ENCODE peak calls at places on chromosomes 13 and 19, in eight cellular contexts. N is CD8-positive, alpha-beta T cell; C is tibial nerve; H is hepatocyte; E is GM23338; M is brain microvascular endothelial cell; R is AG04450; K is stomach. V is an unnamed sample.

GRCh38 chr19:10329555-10329954 is 3.8 kb downstream of the RAVER1 start:
- DNase-seq in N (no peak), C (no peak), H (no peak), E (no peak), M (no peak), R (no peak), K (no peak), V (no peak)

GRCh38 chr13:41782086-41782485 is 178.8 kb downstream of the VWA8 start:
- DNase-seq in N (no peak), C (no peak), H (no peak), E (peak; percentile 24), M (no peak), R (no peak), K (no peak), V (no peak)

GRCh38 chr19:33226550-33227241 is 1.0 kb upstream of the SLC7A10 start:
- DNase-seq in N (no peak), C (no peak), H (peak; percentile 83), E (peak; percentile 96), M (no peak), R (no peak), K (peak; percentile 42), V (no peak)

GRCh38 chr19:11435833-11436313 is 438 bp downstream of the PRKCSH start:
- DNase-seq in N (no peak), C (no peak), H (peak; percentile 59), E (peak; percentile 53), M (no peak), R (peak; percentile 7), K (no peak), V (peak; percentile 34)

GRCh38 chr13:100440756-100441421 is 147.7 kb downstream of the GGACT start:
- DNase-seq in N (no peak), C (no peak), H (no peak), E (no peak), M (no peak), R (peak; percentile 21), K (no peak), V (no peak)

GRCh38 chr19:55249841-55250240 is 9.0 kb downstream of the PPP6R1 start:
- DNase-seq in N (no peak), C (no peak), H (no peak), E (no peak), M (no peak), R (no peak), K (no peak), V (no peak)

GRCh38 chr19:53553865-53554791 is 16.2 kb downstream of the ZNF331 start:
- DNase-seq in N (peak; percentile 88), C (peak; percentile 57), H (no peak), E (peak; percentile 78), M (peak; percentile 82), R (peak; percentile 68), K (peak; percentile 90), V (peak; percentile 89)

GRCh38 chr13:52850396-52851152 is 2.1 kb upstream of the PCDH8 start:
- DNase-seq in N (no peak), C (peak; percentile 54), H (peak; percentile 91), E (peak; percentile 96), M (no peak), R (no peak), K (peak; percentile 63), V (peak; percentile 89)

GRCh38 chr19:35267818-35268545 is 780 bp upstream of the USF2 start:
- DNase-seq in N (peak; percentile 50), C (peak; percentile 48), H (peak; percentile 91), E (peak; percentile 82), M (peak; percentile 11), R (no peak), K (peak; percentile 78), V (peak; percentile 89)

GRCh38 chr19:2636897-2637683 is 65.4 kb downstream of the GNG7 start:
- DNase-seq in N (peak; percentile 59), C (peak; percentile 57), H (peak; percentile 77), E (peak; percentile 75), M (peak; percentile 31), R (no peak), K (peak; percentile 72), V (peak; percentile 81)

GRCh38 chr13:22103628-22104027 is 432.8 kb downstream of the FGF9 start:
- DNase-seq in N (no peak), C (no peak), H (no peak), E (no peak), M (no peak), R (no peak), K (no peak), V (no peak)

GRCh38 chr13:93422980-93423554 is 196.5 kb downstream of the GPC6 start:
- DNase-seq in N (no peak), C (no peak), H (no peak), E (no peak), M (no peak), R (no peak), K (no peak), V (no peak)

GRCh38 chr13:78625384-78625783 is 22.0 kb upstream of the POU4F1 start:
- DNase-seq in N (no peak), C (no peak), H (no peak), E (no peak), M (no peak), R (no peak), K (no peak), V (no peak)

GRCh38 chr19:23917856-23918255 is 3.2 kb downstream of the ZNF726 start:
- DNase-seq in N (no peak), C (no peak), H (no peak), E (no peak), M (no peak), R (no peak), K (no peak), V (no peak)

GRCh38 chr13:81957121-81957520 is 1616.2 kb upstream of the SPRY2 start:
- DNase-seq in N (no peak), C (no peak), H (no peak), E (peak; percentile 49), M (no peak), R (no peak), K (no peak), V (no peak)

GRCh38 chr19:13057744-13058143 is 44.9 kb downstream of the LYL1 start:
- DNase-seq in N (no peak), C (no peak), H (peak; percentile 76), E (no peak), M (no peak), R (no peak), K (no peak), V (no peak)

GRCh38 chr13:24066405-24067292 is 93.9 kb upstream of the SPATA13 start:
- DNase-seq in N (no peak), C (no peak), H (no peak), E (peak; percentile 56), M (no peak), R (no peak), K (no peak), V (no peak)

GRCh38 chr13:24065172-24065571 is 95.3 kb upstream of the SPATA13 start:
- DNase-seq in N (no peak), C (no peak), H (no peak), E (no peak), M (no peak), R (no peak), K (no peak), V (no peak)

GRCh38 chr13:24064258-24064860 is 96.2 kb upstream of the SPATA13 start:
- DNase-seq in N (no peak), C (no peak), H (no peak), E (no peak), M (no peak), R (no peak), K (no peak), V (no peak)

GRCh38 chr13:24060993-24061392 is 99.5 kb upstream of the SPATA13 start:
- DNase-seq in N (no peak), C (no peak), H (no peak), E (no peak), M (no peak), R (no peak), K (no peak), V (peak; percentile 21)

GRCh38 chr13:24063281-24063851 is 97.2 kb upstream of the SPATA13 start:
- DNase-seq in N (no peak), C (no peak), H (no peak), E (no peak), M (no peak), R (no peak), K (no peak), V (no peak)
- H3K4me3 ChIP-seq in N (no peak overlapping the region), C (no peak overlapping the region), H (no peak overlapping the region), E (no peak overlapping the region), M (no peak overlapping the region), R (no peak overlapping the region), K (no peak overlapping the region), V (no peak overlapping the region)

GRCh38 chr13:69935043-69935442 is 172.6 kb upstream of the ATXN8OS start:
- DNase-seq in N (no peak), C (no peak), H (no peak), E (no peak), M (no peak), R (no peak), K (no peak), V (peak; percentile 46)
- TF ChIP-seq CTCF in N (no peak), C (no peak), H (no peak), E (peak; percentile 54), M (peak; percentile 31), R (no peak), K (peak; percentile 10), V (peak; percentile 42)

DNA sequence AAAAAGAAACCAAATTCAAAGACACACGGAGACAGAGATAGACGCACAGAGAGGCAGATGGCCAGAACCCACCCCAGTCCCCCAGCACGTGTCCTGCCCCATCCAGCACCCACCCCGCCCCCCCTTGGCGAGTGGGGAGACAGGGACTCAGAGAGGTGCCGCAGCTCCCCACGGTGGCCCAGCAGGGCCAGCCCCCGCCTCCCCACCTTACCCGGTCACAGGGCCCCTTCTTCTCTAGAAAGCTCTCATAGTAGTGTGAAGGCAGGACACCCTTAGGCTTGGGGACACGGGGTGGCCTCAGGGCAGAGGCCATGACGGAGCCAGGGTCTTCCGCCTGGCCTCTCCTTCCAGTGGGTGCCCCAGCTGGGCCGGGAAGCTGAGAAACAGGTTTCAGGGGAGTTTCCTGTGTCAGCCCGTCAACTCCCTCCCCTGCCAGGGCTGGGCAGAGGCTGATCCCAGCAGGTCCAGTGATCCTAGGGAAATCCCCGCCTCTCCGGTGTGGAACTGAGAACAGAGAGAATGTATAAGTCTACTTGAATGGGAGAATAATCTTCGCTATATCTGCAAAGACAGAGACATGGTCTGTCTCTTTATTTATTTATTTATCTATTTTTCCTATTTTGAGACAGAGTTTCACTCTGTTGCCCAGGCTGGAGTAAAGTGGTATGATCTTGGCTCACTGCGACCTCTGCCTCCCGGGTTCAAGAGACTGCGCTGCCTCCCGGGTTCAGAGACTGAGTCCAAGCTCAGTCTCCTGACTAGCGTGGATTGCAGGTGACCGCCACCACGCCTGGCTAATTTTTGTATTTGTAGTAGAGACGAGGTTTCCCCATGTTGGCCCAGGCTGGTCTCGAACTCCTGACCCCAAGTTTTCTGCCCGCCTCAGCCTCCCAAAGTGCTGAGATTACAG is at the start of gene STAP2:
- DNase-seq in N (no peak), C (no peak), H (peak; percentile 86), E (peak; percentile 80), M (no peak), R (no peak), K (peak; percentile 77), V (peak; percentile 70)
- H3K4me3 ChIP-seq in N (peak within 1 kb of the TSS; percentile 59), C (peak within 1 kb of the TSS; percentile 33), H (peak within 1 kb of the TSS; percentile 16), E (peak within 1 kb of the TSS; percentile 51), M (peak within 1 kb of the TSS; percentile 40), R (peak within 1 kb of the TSS; percentile 55), K (peak within 1 kb of the TSS; percentile 50), V (peak within 1 kb of the TSS; percentile 70)

DNA sequence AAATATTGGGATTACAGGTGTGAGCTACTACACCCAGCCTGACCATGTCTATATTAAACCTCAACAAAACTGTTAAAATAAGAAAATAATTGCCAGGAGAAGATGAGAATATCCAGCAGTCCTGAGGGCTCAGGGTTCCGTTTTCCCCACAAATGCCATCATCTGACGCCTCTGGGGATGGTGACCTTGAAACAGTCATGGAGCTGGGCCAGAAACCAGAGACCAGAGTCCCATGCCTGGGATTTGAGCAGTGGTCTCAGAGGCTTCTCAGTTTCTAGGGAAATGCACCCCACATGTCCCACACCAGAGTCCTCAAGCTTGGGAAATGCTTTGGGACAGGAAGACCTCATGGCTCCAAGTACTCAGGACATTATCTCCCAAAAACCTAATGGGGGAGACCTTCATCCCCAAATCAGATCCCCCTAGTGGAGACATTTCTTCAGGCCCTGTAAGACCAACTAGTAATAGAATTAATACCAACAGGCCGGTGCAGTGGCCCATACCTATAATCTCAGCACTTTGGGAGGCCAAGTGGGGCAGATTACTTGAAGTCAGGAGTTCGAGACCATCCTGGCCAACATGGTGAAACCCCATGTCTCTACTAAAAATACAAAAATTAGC is 2.9 kb upstream of the MAP1S start:
- DNase-seq in N (no peak), C (no peak), H (no peak), E (peak; percentile 67), M (no peak), R (no peak), K (no peak), V (no peak)
- TF ChIP-seq CTCF in N (no peak), C (no peak), H (no peak), E (peak; percentile 54), M (peak; percentile 36), R (peak; percentile 29), K (no peak), V (peak; percentile 14)